ENCODE peak calls at places on chromosomes 7 and 10, in nine cellular contexts. One of them, this sample, is unnamed.

GRCh38 chr7:13990319-13990983 is 985 bp upstream of the ETV1 start:
- DNase-seq in IMR-90: peak
- DNase-seq in tibial nerve: no peak
- DNase-seq in A549: peak
- DNase-seq in transverse colon: peak
- DNase-seq in lower leg skin: peak
- DNase-seq in prostate gland: peak
- DNase-seq in testis: peak
- DNase-seq in Peyer's patch: peak
- DNase-seq in this sample: peak

GRCh38 chr7:131300572-131301466 is 26.9 kb upstream of the MKLN1 start:
- DNase-seq in transverse colon: no peak
- DNase-seq in IMR-90: no peak
- DNase-seq in prostate gland: no peak
- DNase-seq in lower leg skin: no peak
- DNase-seq in testis: no peak
- DNase-seq in A549: no peak
- DNase-seq in Peyer's patch: no peak
- DNase-seq in tibial nerve: no peak
- DNase-seq in this sample: no peak

GRCh38 chr10:124123141-124123540 is 29.7 kb upstream of the CHST15 start:
- DNase-seq in lower leg skin: no peak
- DNase-seq in transverse colon: no peak
- DNase-seq in testis: no peak
- DNase-seq in Peyer's patch: no peak
- DNase-seq in IMR-90: no peak
- DNase-seq in A549: no peak
- DNase-seq in tibial nerve: no peak
- DNase-seq in prostate gland: no peak
- DNase-seq in this sample: no peak

GRCh38 chr10:30750971-30751677 is 121.6 kb upstream of the LYZL2 start:
- DNase-seq in Peyer's patch: no peak
- DNase-seq in tibial nerve: no peak
- DNase-seq in IMR-90: no peak
- DNase-seq in testis: no peak
- DNase-seq in transverse colon: no peak
- DNase-seq in lower leg skin: no peak
- DNase-seq in prostate gland: no peak
- DNase-seq in A549: no peak
- DNase-seq in this sample: no peak

GRCh38 chr7:144818516-144818915 is 17.3 kb downstream of the TPK1 start:
- DNase-seq in A549: no peak
- DNase-seq in testis: no peak
- DNase-seq in prostate gland: no peak
- DNase-seq in Peyer's patch: peak
- DNase-seq in tibial nerve: no peak
- DNase-seq in IMR-90: no peak
- DNase-seq in transverse colon: no peak
- DNase-seq in lower leg skin: no peak
- DNase-seq in this sample: no peak

GRCh38 chr10:94076325-94076841 is 82.7 kb downstream of the PLCE1 start:
- DNase-seq in tibial nerve: no peak
- DNase-seq in transverse colon: peak
- DNase-seq in prostate gland: no peak
- DNase-seq in lower leg skin: no peak
- DNase-seq in testis: no peak
- DNase-seq in Peyer's patch: no peak
- DNase-seq in A549: peak
- DNase-seq in IMR-90: peak
- DNase-seq in this sample: no peak

GRCh38 chr10:112631501-112632410 is 184.7 kb downstream of the VTI1A start:
- DNase-seq in A549: no peak
- DNase-seq in testis: no peak
- DNase-seq in IMR-90: no peak
- DNase-seq in Peyer's patch: no peak
- DNase-seq in lower leg skin: no peak
- DNase-seq in tibial nerve: no peak
- DNase-seq in transverse colon: no peak
- DNase-seq in prostate gland: no peak
- DNase-seq in this sample: no peak

GRCh38 chr7:115516341-115516740 is 514.2 kb downstream of the TFEC start:
- DNase-seq in transverse colon: no peak
- DNase-seq in tibial nerve: no peak
- DNase-seq in A549: no peak
- DNase-seq in lower leg skin: no peak
- DNase-seq in IMR-90: no peak
- DNase-seq in prostate gland: no peak
- DNase-seq in testis: no peak
- DNase-seq in Peyer's patch: no peak
- DNase-seq in this sample: no peak

GRCh38 chr7:64574481-64575159 is 11.7 kb upstream of the ZNF680 start:
- DNase-seq in tibial nerve: no peak
- DNase-seq in testis: peak
- DNase-seq in prostate gland: no peak
- DNase-seq in Peyer's patch: no peak
- DNase-seq in IMR-90: peak
- DNase-seq in lower leg skin: no peak
- DNase-seq in transverse colon: no peak
- DNase-seq in A549: no peak
- DNase-seq in this sample: no peak

GRCh38 chr10:43707755-43708154 is 59.1 kb upstream of the ZNF32 start:
- DNase-seq in testis: no peak
- DNase-seq in transverse colon: no peak
- DNase-seq in IMR-90: no peak
- DNase-seq in A549: no peak
- DNase-seq in prostate gland: no peak
- DNase-seq in tibial nerve: no peak
- DNase-seq in Peyer's patch: no peak
- DNase-seq in lower leg skin: peak
- DNase-seq in this sample: no peak

GRCh38 chr10:125156739-125157472 is 3.5 kb downstream of the CTBP2 start:
- DNase-seq in prostate gland: no peak
- DNase-seq in lower leg skin: no peak
- DNase-seq in A549: no peak
- DNase-seq in IMR-90: no peak
- DNase-seq in testis: no peak
- DNase-seq in tibial nerve: no peak
- DNase-seq in transverse colon: no peak
- DNase-seq in Peyer's patch: no peak
- DNase-seq in this sample: no peak
- TF ChIP-seq POLR2A in prostate gland: no peak
- TF ChIP-seq POLR2A in lower leg skin: no peak
- TF ChIP-seq POLR2A in A549: no peak
- TF ChIP-seq POLR2A in IMR-90: no peak
- TF ChIP-seq POLR2A in testis: no peak
- TF ChIP-seq POLR2A in tibial nerve: no peak
- TF ChIP-seq POLR2A in transverse colon: no peak
- TF ChIP-seq POLR2A in Peyer's patch: no peak
- TF ChIP-seq POLR2A in this sample: no peak

GRCh38 chr7:100676501-100677306 is 3.2 kb downstream of the GNB2 start:
- DNase-seq in tibial nerve: no peak
- DNase-seq in Peyer's patch: no peak
- DNase-seq in transverse colon: peak
- DNase-seq in prostate gland: no peak
- DNase-seq in lower leg skin: no peak
- DNase-seq in A549: no peak
- DNase-seq in IMR-90: no peak
- DNase-seq in testis: no peak
- DNase-seq in this sample: no peak

GRCh38 chr7:100673942-100674431 is 447 bp downstream of the GNB2 start:
- DNase-seq in Peyer's patch: peak
- DNase-seq in lower leg skin: peak
- DNase-seq in testis: peak
- DNase-seq in transverse colon: peak
- DNase-seq in tibial nerve: no peak
- DNase-seq in IMR-90: no peak
- DNase-seq in prostate gland: no peak
- DNase-seq in A549: no peak
- DNase-seq in this sample: peak

GRCh38 chr7:100673302-100673941 is at the start of gene GNB2:
- DNase-seq in A549: peak
- DNase-seq in transverse colon: peak
- DNase-seq in Peyer's patch: peak
- DNase-seq in IMR-90: peak
- DNase-seq in tibial nerve: peak
- DNase-seq in prostate gland: peak
- DNase-seq in lower leg skin: peak
- DNase-seq in testis: peak
- DNase-seq in this sample: peak

GRCh38 chr7:100675581-100676350 is 2.2 kb downstream of the GNB2 start:
- DNase-seq in testis: peak
- DNase-seq in Peyer's patch: peak
- DNase-seq in prostate gland: peak
- DNase-seq in tibial nerve: peak
- DNase-seq in IMR-90: peak
- DNase-seq in A549: no peak
- DNase-seq in lower leg skin: peak
- DNase-seq in transverse colon: peak
- DNase-seq in this sample: peak

DNA sequence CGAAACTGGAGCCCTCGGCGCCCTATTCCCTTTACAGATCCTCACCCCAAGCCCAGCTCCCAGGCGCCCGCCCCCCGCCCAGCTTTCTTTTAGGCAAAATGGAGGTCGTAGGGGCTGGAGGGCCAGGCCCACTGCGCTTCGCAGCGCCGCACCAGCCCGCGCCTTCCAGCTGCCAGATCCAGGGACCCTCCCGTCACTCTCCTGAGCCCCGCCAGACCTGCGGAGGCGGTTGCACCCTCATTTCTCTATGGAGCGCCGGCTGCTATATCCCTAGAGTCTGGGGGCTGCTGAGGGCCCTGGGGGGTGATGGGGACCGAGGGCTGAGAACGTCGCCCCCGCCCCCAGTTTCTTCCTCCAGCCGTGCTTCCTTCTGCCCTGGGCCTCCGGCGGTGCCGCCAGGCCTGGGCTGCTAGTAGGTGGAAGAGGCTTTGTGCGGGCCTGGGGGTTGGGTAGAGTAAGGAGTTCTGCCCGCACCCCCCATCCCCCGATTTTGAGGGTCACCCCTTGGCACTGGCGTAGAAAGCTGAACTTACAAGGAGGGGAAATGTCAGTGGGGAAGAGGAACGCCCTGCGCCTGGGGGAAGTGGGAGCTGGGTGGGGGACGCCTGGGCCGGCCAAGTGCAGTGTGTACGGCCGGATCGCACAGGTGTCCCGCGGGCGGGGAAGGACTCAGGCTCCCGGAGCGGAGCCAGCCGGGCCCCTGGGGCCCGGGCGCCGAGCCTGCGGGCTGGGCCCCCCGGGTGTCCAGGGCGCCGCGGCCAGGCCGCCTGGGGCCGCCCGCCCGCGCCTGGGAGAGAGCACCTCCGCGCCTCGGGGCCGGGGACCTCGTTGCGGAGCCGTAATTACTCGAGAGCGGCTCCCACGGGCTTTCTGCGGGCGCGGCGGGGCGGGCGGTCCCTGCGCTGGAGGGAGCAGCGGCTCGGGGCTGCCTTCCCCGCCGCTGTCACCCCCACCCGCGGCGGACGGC is 1.2 kb downstream of the GNB2 start:
- DNase-seq in lower leg skin: peak
- DNase-seq in A549: no peak
- DNase-seq in IMR-90: no peak
- DNase-seq in prostate gland: no peak
- DNase-seq in Peyer's patch: peak
- DNase-seq in testis: no peak
- DNase-seq in transverse colon: peak
- DNase-seq in tibial nerve: no peak
- DNase-seq in this sample: peak
- TF ChIP-seq POLR2A in lower leg skin: no peak
- TF ChIP-seq POLR2A in A549: no peak
- TF ChIP-seq POLR2A in IMR-90: no peak
- TF ChIP-seq POLR2A in prostate gland: no peak
- TF ChIP-seq POLR2A in Peyer's patch: no peak
- TF ChIP-seq POLR2A in testis: no peak
- TF ChIP-seq POLR2A in transverse colon: no peak
- TF ChIP-seq POLR2A in tibial nerve: no peak
- TF ChIP-seq POLR2A in this sample: no peak

DNA sequence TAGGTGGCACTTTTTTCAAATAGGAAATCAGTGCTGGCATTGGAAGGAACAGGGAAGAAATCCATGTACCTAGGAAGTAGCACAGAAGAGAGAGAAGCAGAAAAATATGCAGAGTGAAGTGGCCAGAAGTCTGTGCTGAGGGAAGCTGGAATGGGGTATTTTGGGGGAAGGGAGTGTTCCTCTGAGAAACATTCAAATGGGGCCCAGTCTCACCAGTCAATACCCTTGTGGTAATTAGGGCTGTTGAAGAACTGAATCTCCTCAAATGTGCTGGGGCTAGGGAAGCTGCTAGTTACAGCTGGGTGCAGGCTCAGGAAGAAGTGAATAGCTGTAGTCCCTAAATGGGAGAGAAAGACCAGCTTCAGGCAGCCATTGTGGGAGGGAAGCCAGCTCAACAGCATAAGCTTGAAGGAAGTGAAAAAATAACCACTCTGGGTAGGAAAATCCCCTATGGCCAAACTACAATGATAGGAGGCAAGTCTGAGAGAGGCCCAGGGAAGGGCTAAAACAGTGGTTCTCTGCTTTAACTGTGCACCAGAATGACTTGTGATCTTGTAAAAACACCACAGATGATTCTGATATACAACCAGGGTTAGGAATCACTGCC is 7.6 kb downstream of the NDST2 start:
- DNase-seq in A549: no peak
- DNase-seq in IMR-90: no peak
- DNase-seq in testis: no peak
- DNase-seq in Peyer's patch: no peak
- DNase-seq in lower leg skin: no peak
- DNase-seq in transverse colon: no peak
- DNase-seq in tibial nerve: no peak
- DNase-seq in prostate gland: no peak
- DNase-seq in this sample: peak
- TF ChIP-seq POLR2A in A549: no peak
- TF ChIP-seq POLR2A in IMR-90: no peak
- TF ChIP-seq POLR2A in testis: no peak
- TF ChIP-seq POLR2A in Peyer's patch: no peak
- TF ChIP-seq POLR2A in lower leg skin: no peak
- TF ChIP-seq POLR2A in transverse colon: no peak
- TF ChIP-seq POLR2A in tibial nerve: no peak
- TF ChIP-seq POLR2A in prostate gland: no peak
- TF ChIP-seq POLR2A in this sample: no peak

DNA sequence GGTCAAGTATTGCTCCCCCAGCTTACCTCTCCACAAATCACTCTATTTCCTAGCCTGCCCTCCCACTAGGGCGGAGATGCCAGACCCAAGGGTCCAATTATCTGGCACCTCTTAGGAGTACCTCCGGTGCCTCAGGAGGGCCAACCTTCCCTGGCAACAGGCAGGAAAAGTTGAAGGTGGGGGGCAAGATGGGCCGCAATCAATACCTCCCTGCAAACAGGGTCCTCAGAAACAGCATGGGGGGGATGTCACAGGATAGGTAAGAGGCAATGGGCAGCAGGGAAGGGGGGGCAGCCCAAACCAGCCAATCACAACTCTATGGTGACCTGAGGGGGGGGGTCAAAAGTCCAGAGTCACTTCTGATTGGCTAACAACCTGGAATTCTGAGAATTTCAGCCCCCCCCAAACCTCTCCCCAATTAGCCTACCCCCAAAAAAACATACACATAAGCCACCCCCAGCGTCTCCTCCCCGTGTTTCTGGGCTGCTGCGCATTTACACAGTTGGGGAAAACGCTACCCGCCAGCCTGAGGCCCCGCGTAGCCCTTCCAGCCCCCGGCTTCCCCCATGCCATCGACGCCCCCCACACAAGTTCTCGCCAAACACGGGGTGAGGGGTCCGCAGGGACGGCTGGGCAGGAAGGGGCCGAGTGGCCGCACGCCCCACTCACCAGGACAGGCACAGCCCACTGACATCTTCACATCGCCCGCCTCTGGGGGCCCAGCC is 589 bp downstream of the LDB1 start:
- DNase-seq in A549: peak
- DNase-seq in prostate gland: peak
- DNase-seq in Peyer's patch: peak
- DNase-seq in lower leg skin: peak
- DNase-seq in IMR-90: peak
- DNase-seq in transverse colon: peak
- DNase-seq in testis: peak
- DNase-seq in tibial nerve: peak
- DNase-seq in this sample: peak
- TF ChIP-seq POLR2A in A549: no peak
- TF ChIP-seq POLR2A in prostate gland: peak
- TF ChIP-seq POLR2A in Peyer's patch: no peak
- TF ChIP-seq POLR2A in lower leg skin: no peak
- TF ChIP-seq POLR2A in IMR-90: no peak
- TF ChIP-seq POLR2A in transverse colon: peak
- TF ChIP-seq POLR2A in testis: no peak
- TF ChIP-seq POLR2A in tibial nerve: no peak
- TF ChIP-seq POLR2A in this sample: no peak